ENCODE peak calls at places on chromosome 21, in five cellular contexts. I is trophoblast cell, B is H1, C is neuronal stem cell, U is mesenchymal stem cell. W is an unnamed sample.

GRCh38 chr21:19122371-19122770 is 718.8 kb upstream of the TMPRSS15 start:
- DNase-seq in I (no peak), U (no peak), B (no peak), C (no peak), W (no peak)

GRCh38 chr21:35053356-35054096 is 4.4 kb upstream of the RUNX1 start:
- DNase-seq in U (peak; percentile 32), I (no peak), C (no peak), B (no peak), W (no peak)

GRCh38 chr21:46626536-46627302 is 8.8 kb upstream of the PRMT2 start:
- DNase-seq in B (no peak), C (no peak), I (peak; percentile 49), U (no peak), W (no peak)

GRCh38 chr21:30372139-30372770 is at the start of gene KRTAP13-2:
- DNase-seq in C (no peak), U (no peak), I (no peak), B (no peak), W (no peak)

GRCh38 chr21:41877901-41878830 is 978 bp downstream of the PRDM15 start:
- DNase-seq in U (peak; percentile 30), I (no peak), B (no peak), C (peak; percentile 15), W (no peak)

GRCh38 chr21:18772404-18772803 is 368.8 kb upstream of the TMPRSS15 start:
- DNase-seq in B (no peak), C (no peak), U (no peak), I (no peak), W (no peak)

GRCh38 chr21:28431022-28431421 is 561.7 kb downstream of the LTN1 start:
- DNase-seq in C (no peak), U (no peak), I (peak; percentile 17), B (no peak), W (no peak)

GRCh38 chr21:40386301-40386911 is 460.6 kb downstream of the DSCAM start:
- DNase-seq in B (peak; percentile 76), U (no peak), C (peak; percentile 37), I (peak; percentile 44), W (peak; percentile 74)

GRCh38 chr21:21196087-21196486 is 197.9 kb downstream of the NCAM2 start:
- DNase-seq in B (no peak), C (no peak), I (no peak), U (no peak), W (no peak)

GRCh38 chr21:37827878-37828277 is 88.4 kb downstream of the KCNJ6 start:
- DNase-seq in B (no peak), C (no peak), U (no peak), I (no peak), W (no peak)

GRCh38 chr21:41009398-41010177 is 158.4 kb upstream of the BACE2 start:
- DNase-seq in I (no peak), U (no peak), C (no peak), B (no peak), W (no peak)

GRCh38 chr21:41653944-41654625 is 112.8 kb downstream of the RIPK4 start:
- DNase-seq in C (no peak), I (peak; percentile 4), U (no peak), B (no peak), W (no peak)

GRCh38 chr21:21851657-21852056 is 853.4 kb downstream of the NCAM2 start:
- DNase-seq in I (no peak), B (no peak), C (no peak), U (no peak), W (no peak)

GRCh38 chr21:17819878-17820232 is 699 bp upstream of the C21orf91 start:
- DNase-seq in B (no peak), I (no peak), C (no peak), U (no peak), W (no peak)

GRCh38 chr21:41402796-41403195 is 23.2 kb upstream of the MX1 start:
- DNase-seq in U (no peak), C (no peak), B (no peak), I (no peak), W (peak; percentile 17)

GRCh38 chr21:28768753-28769152 is 223.9 kb downstream of the LTN1 start:
- DNase-seq in B (no peak), I (no peak), U (no peak), C (no peak), W (no peak)

GRCh38 chr21:25561668-25562641 is 45.3 kb downstream of the MRPL39 start:
- DNase-seq in U (peak; percentile 79), I (peak; percentile 28), C (peak; percentile 31), B (peak; percentile 79), W (peak; percentile 66)

GRCh38 chr21:25501996-25502665 is 105.2 kb downstream of the MRPL39 start:
- DNase-seq in U (no peak), C (no peak), B (no peak), I (peak; percentile 0), W (no peak)

GRCh38 chr21:28454978-28455600 is 537.6 kb downstream of the LTN1 start:
- DNase-seq in C (no peak), B (no peak), I (no peak), U (no peak), W (no peak)

GRCh38 chr21:17789660-17790059 is 29.5 kb downstream of the C21orf91 start:
- DNase-seq in U (no peak), C (no peak), B (no peak), I (no peak), W (no peak)

GRCh38 chr21:43304206-43304605 is 122.7 kb downstream of the SIK1 start:
- DNase-seq in I (no peak), U (no peak), B (no peak), C (no peak), W (no peak)

GRCh38 chr21:43303240-43304178 is 123.4 kb downstream of the SIK1 start:
- DNase-seq in I (no peak), B (no peak), C (no peak), U (no peak), W (no peak)

GRCh38 chr21:43301424-43302355 is 125.2 kb downstream of the SIK1 start:
- DNase-seq in U (no peak), B (no peak), I (no peak), C (no peak), W (no peak)

GRCh38 chr21:43302356-43302700 is 124.6 kb downstream of the SIK1 start:
- DNase-seq in I (no peak), C (no peak), B (no peak), U (no peak), W (no peak)

GRCh38 chr21:43302769-43303168 is 124.2 kb downstream of the SIK1 start:
- DNase-seq in U (no peak), B (no peak), I (no peak), C (no peak), W (no peak)
- H2BK12ac ChIP-seq in U (no peak overlapping the region), B (no peak overlapping the region), I (no peak overlapping the region), C (no peak overlapping the region), W (no peak overlapping the region)

DNA sequence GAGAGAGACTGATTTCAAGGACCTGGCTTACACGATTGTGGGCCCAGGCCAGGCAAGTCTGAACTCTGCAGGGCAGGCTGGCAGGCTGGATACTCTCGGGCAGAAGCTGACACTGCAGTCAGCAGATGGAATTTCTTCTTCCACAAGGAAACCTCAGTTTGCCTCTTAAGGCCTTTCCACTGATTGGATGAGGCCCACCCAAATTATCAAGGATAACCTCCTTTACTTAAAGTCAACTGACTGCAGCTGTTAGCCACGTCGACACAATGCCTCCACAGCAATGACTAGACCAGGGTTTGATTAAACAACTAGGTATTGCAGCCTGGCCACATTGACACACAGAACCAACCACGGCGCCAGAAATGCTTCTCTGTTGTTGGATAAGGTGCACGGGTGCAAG is 130.5 kb downstream of the PSMG1 start:
- DNase-seq in B (no peak), I (no peak), U (no peak), C (no peak), W (no peak)
- H2BK12ac ChIP-seq in B (no peak overlapping the region), I (no peak overlapping the region), U (no peak overlapping the region), C (no peak overlapping the region), W (no peak overlapping the region)

GRCh38 chr21:45223236-45223992 is 64.3 kb downstream of the POFUT2 start:
- DNase-seq in U (no peak), C (no peak), B (no peak), I (no peak), W (no peak)

GRCh38 chr21:45222001-45222400 is 65.7 kb downstream of the POFUT2 start:
- DNase-seq in I (no peak), B (no peak), U (no peak), C (no peak), W (no peak)

GRCh38 chr21:45225741-45226327 is 61.9 kb downstream of the POFUT2 start:
- DNase-seq in B (no peak), U (no peak), C (no peak), I (no peak), W (no peak)

GRCh38 chr21:45225041-45225740 is 62.5 kb downstream of the POFUT2 start:
- DNase-seq in B (no peak), U (no peak), I (no peak), C (no peak), W (no peak)

GRCh38 chr21:45224189-45224938 is 63.3 kb downstream of the POFUT2 start:
- DNase-seq in I (no peak), U (peak; percentile 33), C (no peak), B (no peak), W (no peak)
- H2BK12ac ChIP-seq in I (no peak overlapping the region), U (no peak overlapping the region), C (no peak overlapping the region), B (no peak overlapping the region), W (no peak overlapping the region)

DNA sequence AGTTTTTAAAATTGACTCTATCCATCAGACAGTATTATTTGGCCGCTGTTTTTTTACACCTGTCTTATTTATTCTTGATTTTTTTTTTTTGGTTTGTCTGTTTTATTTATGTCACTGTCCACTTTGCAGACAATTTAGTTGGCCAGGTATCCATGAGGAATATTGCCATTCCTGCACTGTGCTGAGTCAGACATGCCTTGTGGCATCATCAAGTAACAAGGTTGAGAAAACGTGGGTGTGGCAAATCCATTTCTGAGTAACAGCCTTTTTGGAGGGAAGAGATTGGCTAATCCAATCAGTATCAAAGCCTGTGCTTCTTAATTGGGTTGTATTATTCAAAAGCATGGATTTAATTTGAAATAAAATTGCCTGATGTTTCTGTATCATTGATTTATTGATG is 463.1 kb downstream of the USP25 start:
- DNase-seq in C (no peak), B (no peak), I (no peak), U (no peak), W (no peak)
- H2BK12ac ChIP-seq in C (no peak overlapping the region), B (no peak overlapping the region), I (no peak overlapping the region), U (no peak overlapping the region), W (no peak overlapping the region)

GRCh38 chr21:31879911-31880310 is 7.1 kb downstream of the HUNK start:
- DNase-seq in I (no peak), B (no peak), C (no peak), U (no peak), W (no peak)
- H2BK12ac ChIP-seq in I (no peak overlapping the region), B (no peak overlapping the region), C (no peak overlapping the region), U (no peak overlapping the region), W (no peak overlapping the region)

GRCh38 chr21:33721081-33721480 is 78.8 kb downstream of the ITSN1 start:
- DNase-seq in B (no peak), I (no peak), U (no peak), C (no peak), W (no peak)
- H2BK12ac ChIP-seq in B (no peak overlapping the region), I (no peak overlapping the region), U (no peak overlapping the region), C (no peak overlapping the region), W (no peak overlapping the region)

DNA sequence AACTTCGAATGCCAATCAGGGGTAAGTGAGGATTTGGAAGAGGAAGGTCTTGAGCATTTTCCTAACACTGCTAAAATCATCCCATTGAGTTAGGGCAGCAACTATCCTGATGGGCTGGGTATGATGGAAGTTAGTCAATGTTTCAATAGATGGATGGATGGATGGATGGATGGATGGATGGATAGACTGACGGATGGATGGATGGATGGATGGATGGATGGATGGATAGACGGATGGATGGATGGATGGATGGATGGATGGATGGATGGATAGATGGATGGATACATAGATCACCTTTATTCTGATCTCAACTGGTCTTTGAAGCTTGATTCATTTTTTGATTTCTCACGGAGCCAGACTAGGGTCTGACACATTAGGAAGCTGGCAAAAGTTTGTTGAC is 2.3 kb upstream of the CLDN14 start:
- DNase-seq in U (no peak), I (no peak), C (no peak), B (no peak), W (no peak)
- H2BK12ac ChIP-seq in U (no peak overlapping the region), I (no peak overlapping the region), C (no peak overlapping the region), B (no peak overlapping the region), W (no peak overlapping the region)

W was measured in H9.